ENCODE peak calls at places on chromosome 5, in seven cellular contexts. F is MM.1S, A is lower lobe of right lung, D is Peyer's patch, X is HCT116, E is transverse colon, S is ovary. O is an unnamed sample.
A peak's percentile ranks its signal among the peaks of the same experiment; 100 is the strongest.

GRCh38 chr5:36414869-36415282 is 113.2 kb upstream of the RANBP3L start:
- DNase-seq in X (peak; percentile 37), D (no peak), A (no peak), E (no peak), S (no peak), F (peak; percentile 37), O (no peak)

GRCh38 chr5:78269088-78269703 is 25.3 kb downstream of the AP3B1 start:
- DNase-seq in D (no peak), F (peak; percentile 14), A (no peak), X (no peak), E (no peak), S (no peak), O (no peak)

GRCh38 chr5:95223859-95224258 is 61.0 kb downstream of the MCTP1 start:
- DNase-seq in S (no peak), E (no peak), X (no peak), D (no peak), A (no peak), F (no peak), O (no peak)

GRCh38 chr5:111641533-111642230 is 115.3 kb downstream of the NREP start:
- DNase-seq in E (no peak), D (no peak), A (no peak), F (no peak), X (no peak), S (no peak), O (no peak)

GRCh38 chr5:40841068-40841805 is at the start of gene CARD6:
- DNase-seq in X (no peak), S (no peak), D (no peak), F (no peak), A (no peak), E (no peak), O (no peak)

GRCh38 chr5:170648546-170648945 is 135.0 kb upstream of the GABRP start:
- DNase-seq in D (no peak), F (no peak), A (no peak), X (no peak), S (no peak), E (no peak), O (no peak)

GRCh38 chr5:143874312-143874711 is 62.4 kb downstream of the HMHB1 start:
- DNase-seq in F (peak; percentile 56), A (no peak), E (no peak), X (no peak), S (no peak), D (no peak), O (no peak)

GRCh38 chr5:102932781-102933180 is 177.7 kb downstream of the PAM start:
- DNase-seq in F (no peak), E (no peak), D (no peak), S (no peak), X (no peak), A (no peak), O (no peak)

GRCh38 chr5:178439411-178440162 is 150.6 kb downstream of the COL23A1 start:
- DNase-seq in S (no peak), A (no peak), D (no peak), E (no peak), X (no peak), F (no peak), O (no peak)

GRCh38 chr5:118675247-118675646 is 313.1 kb downstream of the DTWD2 start:
- DNase-seq in S (no peak), A (no peak), F (no peak), X (no peak), E (no peak), D (no peak), O (no peak)

GRCh38 chr5:14109771-14110170 is 33.4 kb upstream of the TRIO start:
- DNase-seq in A (no peak), E (no peak), X (no peak), S (no peak), D (no peak), F (no peak), O (no peak)

GRCh38 chr5:55172051-55172899 is 702 bp downstream of the CDC20B start:
- DNase-seq in S (peak; percentile 25), F (peak; percentile 85), D (peak; percentile 69), E (peak; percentile 50), A (no peak), X (peak; percentile 85), O (no peak)

GRCh38 chr5:174731214-174732039 is 7.0 kb downstream of the MSX2 start:
- DNase-seq in F (no peak), E (no peak), D (no peak), S (no peak), A (no peak), X (no peak), O (no peak)

GRCh38 chr5:6784481-6784880 is 71.2 kb downstream of the TENT4A start:
- DNase-seq in X (no peak), A (no peak), E (no peak), F (no peak), D (no peak), S (no peak), O (no peak)

GRCh38 chr5:77358566-77359205 is 133.4 kb downstream of the WDR41 start:
- DNase-seq in E (no peak), A (no peak), D (no peak), X (no peak), F (no peak), S (peak; percentile 21), O (no peak)

GRCh38 chr5:131488463-131488862 is 146.6 kb downstream of the RAPGEF6 start:
- DNase-seq in A (no peak), E (no peak), S (no peak), X (no peak), F (peak; percentile 55), D (no peak), O (no peak)

GRCh38 chr5:170482511-170482910 is 21.3 kb upstream of the KCNIP1 start:
- DNase-seq in D (no peak), A (no peak), S (no peak), X (no peak), E (no peak), F (no peak), O (no peak)

GRCh38 chr5:178339272-178339671 is 106.7 kb upstream of the PHYKPL start:
- DNase-seq in E (no peak), F (no peak), D (no peak), X (no peak), S (no peak), A (no peak), O (peak; percentile 26)

GRCh38 chr5:126938461-126938860 is 91.9 kb downstream of the MARCHF3 start:
- DNase-seq in E (no peak), A (no peak), F (no peak), D (no peak), S (no peak), X (no peak), O (no peak)

GRCh38 chr5:62331921-62332320 is 25.9 kb downstream of the KIF2A start:
- DNase-seq in E (no peak), X (no peak), D (no peak), F (no peak), S (no peak), A (no peak), O (no peak)

GRCh38 chr5:83509535-83509934 is 38.0 kb downstream of the VCAN start:
- DNase-seq in X (no peak), D (no peak), E (no peak), F (no peak), S (no peak), A (no peak), O (no peak)

GRCh38 chr5:67416133-67416937 is 219.7 kb upstream of the CD180 start:
- DNase-seq in E (no peak), A (no peak), D (no peak), F (peak; percentile 66), X (no peak), S (no peak), O (no peak)

GRCh38 chr5:132202711-132203463 is 24.8 kb downstream of the P4HA2 start:
- DNase-seq in S (no peak), A (no peak), X (no peak), F (no peak), E (no peak), D (no peak), O (no peak)

GRCh38 chr5:58466939-58467338 is 7.1 kb upstream of the PLK2 start:
- DNase-seq in F (peak; percentile 81), D (peak; percentile 51), A (no peak), X (no peak), E (peak; percentile 29), S (no peak), O (no peak)

GRCh38 chr5:142097681-142098080 is 10.9 kb upstream of the NDFIP1 start:
- DNase-seq in F (no peak), S (no peak), A (no peak), D (no peak), X (no peak), E (no peak), O (no peak)

GRCh38 chr5:9197881-9198260 is 348.0 kb downstream of the SEMA5A start:
- DNase-seq in D (no peak), E (no peak), S (no peak), A (no peak), X (no peak), F (peak; percentile 29), O (no peak)

GRCh38 chr5:170882345-170882744 is 20.5 kb downstream of the RANBP17 start:
- DNase-seq in F (no peak), X (no peak), D (no peak), E (no peak), S (no peak), A (no peak), O (no peak)

DNA sequence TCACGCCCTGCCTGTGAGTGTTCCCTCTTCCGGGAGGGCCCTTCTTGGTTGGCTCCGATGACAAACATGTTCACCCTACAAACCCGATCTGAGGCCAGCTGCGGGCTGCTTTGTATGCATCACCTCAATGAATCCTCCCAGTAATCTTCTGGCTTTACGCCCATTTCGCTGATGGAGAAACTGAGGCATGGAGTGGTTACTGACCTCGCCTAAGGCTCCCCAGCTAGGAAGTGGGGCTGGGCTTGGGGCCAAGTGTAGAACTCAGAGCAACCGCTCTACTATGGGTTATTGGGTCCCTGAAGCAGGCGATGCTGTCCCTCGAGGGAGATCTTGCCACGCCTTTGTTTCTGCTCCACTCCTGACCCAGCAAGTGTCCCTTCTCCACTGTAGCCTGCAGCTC is 38.2 kb upstream of the RPL26L1 start:
- DNase-seq in X (no peak), F (no peak), E (no peak), A (no peak), D (no peak), S (no peak), O (no peak)
- H3K36me3 ChIP-seq in X (no peaks in the 10 kb centered on the region), F (peaks cover 11% of the 10 kb centered on the region), E (no peaks in the 10 kb centered on the region), A (peaks cover 82% of the 10 kb centered on the region), D (no peaks in the 10 kb centered on the region), S (no peaks in the 10 kb centered on the region), O (no peaks in the 10 kb centered on the region)

GRCh38 chr5:57405984-57406383 is 76.6 kb downstream of the ACTBL2 start:
- DNase-seq in A (no peak), D (no peak), S (no peak), F (no peak), E (no peak), X (no peak), O (no peak)
- H3K4me1 ChIP-seq in A (peaks cover 28% of the 10 kb centered on the region), D (no peaks in the 10 kb centered on the region), S (peaks cover 20% of the 10 kb centered on the region), F (no peaks in the 10 kb centered on the region), E (no peaks in the 10 kb centered on the region), X (no peaks in the 10 kb centered on the region), O (peaks cover 13% of the 10 kb centered on the region)

GRCh38 chr5:34941936-34942335 is 12.6 kb downstream of the DNAJC21 start:
- DNase-seq in A (no peak), E (no peak), D (no peak), S (no peak), X (no peak), F (no peak), O (no peak)
- H3K36me3 ChIP-seq in A (peaks cover 97% of the 10 kb centered on the region), E (no peaks in the 10 kb centered on the region), D (no peaks in the 10 kb centered on the region), S (no peaks in the 10 kb centered on the region), X (peaks cover 5% of the 10 kb centered on the region), F (peaks cover 7% of the 10 kb centered on the region), O (peaks cover 12% of the 10 kb centered on the region)

GRCh38 chr5:150509992-150510391 is 2.1 kb downstream of the NDST1 start:
- DNase-seq in F (no peak), D (no peak), S (no peak), E (no peak), A (no peak), X (no peak), O (no peak)
- H3K4me1 ChIP-seq in F (no peaks in the 10 kb centered on the region), D (peaks cover 80% of the 10 kb centered on the region), S (peaks cover 44% of the 10 kb centered on the region), E (peaks cover 74% of the 10 kb centered on the region), A (peaks cover 99% of the 10 kb centered on the region), X (peaks cover 40% of the 10 kb centered on the region), O (peaks cover 8% of the 10 kb centered on the region)

O was measured in aorta.